ENCODE peak calls at places on chromosomes 11 and 22, in five cellular contexts. U is SHP77 treated with DMSO at 0.1 percent for 48 hours; D is M059J; E is thoracic aorta; Q is stimulated activated CD8-positive, alpha-beta memory T cell treated with anti-CD3 and anti-CD28 coated beads, Interleukin-15, amount 100 ng/mL, for 1 hour. T is an unnamed sample.

GRCh38 chr11:79007811-79008294 is 433.0 kb downstream of the TENM4 start:
- DNase-seq in U (no peak), D (peak; percentile 2), E (no peak), Q (no peak), T (no peak)

GRCh38 chr11:77082838-77083552 is 16.2 kb downstream of the CAPN5 start:
- DNase-seq in U (no peak), D (no peak), E (no peak), Q (no peak), T (no peak)

GRCh38 chr22:19173047-19174035 is 5.2 kb downstream of the SLC25A1 start:
- DNase-seq in U (no peak), D (no peak), E (no peak), Q (no peak), T (no peak)

GRCh38 chr11:119990306-119991021 is 147.4 kb downstream of the TRIM29 start:
- DNase-seq in U (no peak), D (no peak), E (no peak), Q (no peak), T (no peak)

GRCh38 chr11:4551346-4551979 is 6.5 kb downstream of the OR52M1 start:
- DNase-seq in U (no peak), D (no peak), E (no peak), Q (no peak), T (no peak)

GRCh38 chr11:105000167-105000566 is 22.8 kb downstream of the CASP5 start:
- DNase-seq in U (no peak), D (peak; percentile 34), E (no peak), Q (no peak), T (no peak)

GRCh38 chr22:20568502-20569058 is 61.2 kb downstream of the MED15 start:
- DNase-seq in U (no peak), D (no peak), E (no peak), Q (no peak), T (no peak)

GRCh38 chr11:3090096-3090901 is 33.1 kb upstream of the CARS1 start:
- DNase-seq in U (no peak), D (no peak), E (no peak), Q (no peak), T (no peak)

GRCh38 chr22:46731246-46732040 is 6.6 kb downstream of the CERK start:
- DNase-seq in U (no peak), D (no peak), E (no peak), Q (no peak), T (peak; percentile 27)

GRCh38 chr11:105986554-105986953 is 35.5 kb downstream of the MSANTD4 start:
- DNase-seq in U (no peak), D (no peak), E (no peak), Q (no peak), T (no peak)

GRCh38 chr22:45318558-45319318 is 9.0 kb downstream of the FAM118A start:
- DNase-seq in U (no peak), D (peak; percentile 48), E (no peak), Q (no peak), T (peak; percentile 30)

GRCh38 chr22:19795617-19796008 is 35.0 kb downstream of the TBX1 start:
- DNase-seq in U (no peak), D (no peak), E (no peak), Q (no peak), T (no peak)

GRCh38 chr11:11444027-11444799 is 91.2 kb upstream of the CSNK2A3 start:
- DNase-seq in U (no peak), D (peak; percentile 13), E (no peak), Q (no peak), T (no peak)

GRCh38 chr11:33500865-33501479 is 199.7 kb downstream of the C11orf91 start:
- DNase-seq in U (no peak), D (peak; percentile 67), E (no peak), Q (no peak), T (no peak)

GRCh38 chr11:19072464-19072863 is 11.9 kb upstream of the MRGPRX2 start:
- DNase-seq in U (no peak), D (no peak), E (no peak), Q (no peak), T (no peak)

GRCh38 chr22:45720875-45721378 is 49.3 kb downstream of the ATXN10 start:
- DNase-seq in U (no peak), D (no peak), E (no peak), Q (no peak), T (no peak)

GRCh38 chr11:20293992-20294391 is 69.5 kb upstream of the HTATIP2 start:
- DNase-seq in U (no peak), D (no peak), E (no peak), Q (no peak), T (no peak)

GRCh38 chr11:11884774-11885481 is 43.2 kb downstream of the USP47 start:
- DNase-seq in U (no peak), D (no peak), E (no peak), Q (no peak), T (no peak)

GRCh38 chr22:33513388-33514336 is 406.6 kb downstream of the LARGE1 start:
- DNase-seq in U (no peak), D (no peak), E (no peak), Q (no peak), T (no peak)

GRCh38 chr11:68960299-68961071 is 20.3 kb downstream of the MRGPRD start:
- DNase-seq in U (no peak), D (no peak), E (no peak), Q (no peak), T (no peak)

GRCh38 chr22:35914665-35915476 is 113.8 kb downstream of the RBFOX2 start:
- DNase-seq in U (peak; percentile 84), D (peak; percentile 93), E (peak; percentile 33), Q (no peak), T (peak; percentile 80)

GRCh38 chr11:67085617-67086016 is 29.0 kb downstream of the RHOD start:
- DNase-seq in U (no peak), D (no peak), E (no peak), Q (no peak), T (no peak)

GRCh38 chr11:101091781-101092180 is 37.8 kb downstream of the PGR start:
- DNase-seq in U (peak; percentile 21), D (peak; percentile 31), E (no peak), Q (no peak), T (no peak)

GRCh38 chr11:123473941-123474668 is 44.0 kb downstream of the GRAMD1B start:
- DNase-seq in U (no peak), D (peak; percentile 92), E (no peak), Q (no peak), T (no peak)

GRCh38 chr11:2257023-2257700 is 13.2 kb downstream of the ASCL2 start:
- DNase-seq in U (no peak), D (no peak), E (no peak), Q (no peak), T (no peak)

GRCh38 chr11:47259178-47259977 is 1.6 kb downstream of the NR1H3 start:
- DNase-seq in U (peak; percentile 6), D (peak; percentile 26), E (no peak), Q (no peak), T (no peak)

T was measured in retina.